ENCODE peak calls at places on chromosome 18, in ten cellular contexts. F is PC-9, E is mesenchymal stem cell, U is mammary epithelial cell, I is SJSA1, C is K562, G is neural progenitor cell, J is spleen, Q is right cardiac atrium, D is body of pancreas. Y is an unnamed sample.

GRCh38 chr18:79952996-79953559 is 1.6 kb upstream of the SLC66A2 start:
- DNase-seq in F (no peak), E (peak), U (no peak), I (no peak), C (no peak), G (peak), J (peak), Q (no peak), D (peak), Y (no peak)

GRCh38 chr18:51666717-51667320 is 469.3 kb upstream of the MEX3C start:
- DNase-seq in F (no peak), E (no peak), U (no peak), I (no peak), C (no peak), G (peak), J (no peak), Q (peak), D (no peak), Y (no peak)

GRCh38 chr18:46408334-46408987 is 248.6 kb downstream of the LOXHD1 start:
- DNase-seq in F (no peak), E (no peak), U (no peak), I (no peak), C (peak), G (peak), J (no peak), Q (no peak), D (no peak), Y (no peak)

GRCh38 chr18:62715829-62716678 is 713 bp downstream of the PHLPP1 start:
- DNase-seq in F (peak), E (peak), U (peak), I (peak), C (peak), G (peak), J (peak), Q (peak), D (peak), Y (no peak)

GRCh38 chr18:42544901-42545300 is 570.6 kb downstream of the RIT2 start:
- DNase-seq in F (no peak), E (no peak), U (no peak), I (no peak), C (no peak), G (no peak), J (no peak), Q (no peak), D (no peak), Y (no peak)

GRCh38 chr18:62490967-62491366 is 31.9 kb upstream of the ZCCHC2 start:
- DNase-seq in F (no peak), E (no peak), U (no peak), I (no peak), C (no peak), G (no peak), J (no peak), Q (no peak), D (no peak), Y (no peak)

GRCh38 chr18:75321431-75321830 is 106.1 kb downstream of the SMIM21 start:
- DNase-seq in F (no peak), E (no peak), U (no peak), I (no peak), C (no peak), G (no peak), J (no peak), Q (no peak), D (no peak), Y (no peak)

GRCh38 chr18:12656671-12657047 is 1.2 kb downstream of the SPIRE1 start:
- DNase-seq in F (no peak), E (peak), U (peak), I (no peak), C (no peak), G (no peak), J (no peak), Q (no peak), D (no peak), Y (no peak)

GRCh38 chr18:58097127-58097906 is 53.3 kb downstream of the NEDD4L start:
- DNase-seq in F (no peak), E (no peak), U (no peak), I (peak), C (no peak), G (no peak), J (no peak), Q (no peak), D (no peak), Y (no peak)

GRCh38 chr18:53560546-53560945 is 663.9 kb downstream of the MBD2 start:
- DNase-seq in F (no peak), E (no peak), U (no peak), I (no peak), C (no peak), G (no peak), J (no peak), Q (no peak), D (no peak), Y (no peak)

GRCh38 chr18:40935423-40935822 is 1019.6 kb upstream of the PIK3C3 start:
- DNase-seq in F (no peak), E (peak), U (peak), I (peak), C (peak), G (peak), J (no peak), Q (no peak), D (no peak), Y (no peak)

GRCh38 chr18:13501896-13502295 is 224.5 kb downstream of the FAM210A start:
- DNase-seq in F (no peak), E (no peak), U (no peak), I (no peak), C (no peak), G (no peak), J (no peak), Q (no peak), D (no peak), Y (no peak)

GRCh38 chr18:48161201-48161910 is 230.9 kb upstream of the SMAD2 start:
- DNase-seq in F (peak), E (peak), U (peak), I (peak), C (peak), G (peak), J (peak), Q (peak), D (peak), Y (no peak)

DNA sequence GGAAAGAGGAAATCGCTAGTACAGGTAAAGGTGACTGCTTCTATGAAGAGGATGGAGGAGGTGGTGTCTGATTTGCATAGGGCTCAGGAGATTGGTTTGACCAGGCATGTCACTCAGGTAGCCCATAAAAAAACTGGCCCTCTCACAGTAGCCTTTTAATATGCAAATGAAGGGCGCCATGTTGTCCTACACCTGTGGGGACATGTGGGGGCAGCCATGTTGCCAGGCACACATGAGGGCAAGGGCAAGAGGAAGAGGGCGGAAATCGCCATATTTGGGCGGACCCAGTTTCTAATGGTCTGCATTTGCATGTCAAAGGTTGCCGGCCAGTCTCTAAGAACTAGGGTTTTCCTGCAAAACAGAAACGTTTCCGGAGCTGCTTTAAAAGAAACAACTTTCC is 1330.6 kb downstream of the DSC3 start:
- DNase-seq in F (no peak), E (no peak), U (no peak), I (no peak), C (no peak), G (no peak), J (no peak), Q (no peak), D (no peak), Y (no peak)
- H3K27ac ChIP-seq in F (no peak), E (no peak), U (no peak), I (no peak), C (no peak), G (no peak), J (no peak), Q (no peak), D (no peak), Y (no peak)

GRCh38 chr18:76557026-76557575 is 62.1 kb upstream of the ZNF516 start:
- DNase-seq in F (no peak), E (peak), U (no peak), I (no peak), C (no peak), G (no peak), J (no peak), Q (no peak), D (no peak), Y (no peak)

GRCh38 chr18:76564117-76564516 is 69.1 kb upstream of the ZNF516 start:
- DNase-seq in F (no peak), E (peak), U (peak), I (peak), C (no peak), G (no peak), J (no peak), Q (no peak), D (no peak), Y (peak)

GRCh38 chr18:76554788-76555187 is 59.7 kb upstream of the ZNF516 start:
- DNase-seq in F (no peak), E (peak), U (no peak), I (no peak), C (no peak), G (no peak), J (no peak), Q (no peak), D (no peak), Y (no peak)

GRCh38 chr18:76562286-76562840 is 67.3 kb upstream of the ZNF516 start:
- DNase-seq in F (no peak), E (no peak), U (no peak), I (no peak), C (peak), G (no peak), J (no peak), Q (no peak), D (no peak), Y (no peak)

GRCh38 chr18:76558881-76559667 is 64.0 kb upstream of the ZNF516 start:
- DNase-seq in F (peak), E (peak), U (peak), I (no peak), C (no peak), G (no peak), J (no peak), Q (no peak), D (no peak), Y (peak)
- H3K27ac ChIP-seq in F (peak), E (no peak), U (peak), I (no peak), C (no peak), G (no peak), J (no peak), Q (no peak), D (no peak), Y (peak)

GRCh38 chr18:36169938-36170337 is 17.4 kb upstream of the MOCOS start:
- DNase-seq in F (no peak), E (no peak), U (no peak), I (no peak), C (no peak), G (no peak), J (no peak), Q (no peak), D (no peak), Y (no peak)

GRCh38 chr18:36162981-36163380 is 24.3 kb upstream of the MOCOS start:
- DNase-seq in F (no peak), E (no peak), U (no peak), I (no peak), C (no peak), G (no peak), J (no peak), Q (no peak), D (no peak), Y (no peak)

DNA sequence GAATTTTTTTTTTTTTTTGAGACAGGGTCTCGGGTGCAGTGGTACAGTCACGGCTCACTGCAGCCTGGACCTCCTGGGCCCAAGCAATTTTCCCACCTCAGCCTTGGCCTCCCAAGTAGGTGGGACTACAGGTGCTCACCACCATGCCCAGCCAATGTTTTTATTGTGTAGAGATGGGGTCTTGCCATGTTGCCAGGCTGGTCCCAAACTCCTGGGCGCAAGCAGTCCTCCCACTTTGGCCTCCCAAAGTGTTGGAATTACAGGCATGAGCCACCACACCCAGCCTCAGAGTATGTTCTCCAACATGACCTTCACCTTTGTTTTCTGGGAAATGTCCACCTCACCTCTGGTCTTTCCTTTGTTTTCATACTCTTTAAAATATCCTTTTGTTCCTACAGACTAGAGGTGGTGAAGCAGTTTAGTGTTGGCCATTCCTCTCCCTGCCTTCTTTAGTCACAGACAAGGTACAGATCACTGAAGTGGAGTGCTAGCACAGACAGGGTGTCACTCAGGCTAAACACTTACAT is 19.5 kb upstream of the MOCOS start:
- DNase-seq in F (no peak), E (no peak), U (no peak), I (no peak), C (no peak), G (no peak), J (no peak), Q (no peak), D (no peak), Y (no peak)
- H3K27ac ChIP-seq in F (no peak), E (no peak), U (no peak), I (no peak), C (no peak), G (no peak), J (no peak), Q (no peak), D (no peak), Y (no peak)

DNA sequence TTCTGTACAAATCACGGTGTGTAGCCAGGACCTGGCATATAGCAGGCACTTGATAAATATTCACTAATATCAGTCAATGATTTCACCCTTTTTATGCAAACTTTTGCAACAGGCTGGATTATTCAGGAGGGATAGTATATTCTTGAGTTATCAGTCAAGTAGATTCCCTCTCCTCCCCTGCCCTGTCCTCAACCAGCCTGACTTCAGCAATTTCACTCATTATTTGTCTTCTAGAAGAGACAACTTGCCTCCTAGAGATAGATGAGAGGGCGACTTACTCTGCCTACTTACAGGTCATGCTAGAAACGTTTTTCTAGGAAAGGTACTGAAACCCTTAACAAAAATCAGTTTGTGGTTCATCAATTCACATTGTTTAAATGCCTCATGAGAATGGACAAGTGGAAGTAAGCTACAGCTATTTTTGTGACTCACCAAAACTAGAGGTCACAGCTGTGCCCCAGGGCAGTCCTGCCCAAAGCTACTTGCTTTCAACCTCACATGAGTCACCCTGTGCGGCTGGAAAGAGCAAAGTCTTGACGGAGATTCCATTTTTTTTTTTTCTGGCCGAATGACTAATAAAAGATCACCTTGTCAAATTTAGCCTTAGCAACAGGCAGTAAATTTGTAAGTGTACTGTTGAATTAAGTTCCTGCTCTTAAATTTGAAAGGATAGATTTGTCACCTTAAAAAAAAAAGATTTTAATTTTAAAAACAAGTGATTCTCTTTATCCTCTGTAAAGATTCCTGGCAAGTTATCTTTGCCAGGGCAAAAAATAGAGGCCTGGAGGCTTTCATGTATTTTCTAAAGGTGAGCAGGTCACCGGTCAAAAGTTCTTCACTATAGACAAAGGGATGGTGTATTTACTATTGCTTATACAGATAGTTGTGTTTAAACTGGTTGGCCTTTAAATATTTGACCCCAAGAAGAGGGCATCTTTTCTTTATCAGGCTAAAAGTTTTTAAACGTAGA is 109.0 kb upstream of the SLC35G4 start:
- DNase-seq in F (peak), E (peak), U (peak), I (peak), C (no peak), G (no peak), J (no peak), Q (no peak), D (no peak), Y (peak)
- H3K27ac ChIP-seq in F (no peak), E (peak), U (peak), I (peak), C (no peak), G (no peak), J (no peak), Q (no peak), D (no peak), Y (no peak)

GRCh38 chr18:56869189-56869777 is 218.1 kb downstream of the WDR7 start:
- DNase-seq in F (no peak), E (peak), U (peak), I (peak), C (peak), G (peak), J (no peak), Q (no peak), D (peak), Y (no peak)

GRCh38 chr18:56878712-56879111 is 227.6 kb downstream of the WDR7 start:
- DNase-seq in F (no peak), E (no peak), U (no peak), I (no peak), C (no peak), G (no peak), J (no peak), Q (no peak), D (no peak), Y (no peak)

GRCh38 chr18:56872140-56872539 is 221.0 kb downstream of the WDR7 start:
- DNase-seq in F (no peak), E (no peak), U (no peak), I (no peak), C (no peak), G (no peak), J (no peak), Q (no peak), D (no peak), Y (no peak)

GRCh38 chr18:56870982-56871381 is 219.8 kb downstream of the WDR7 start:
- DNase-seq in F (no peak), E (no peak), U (no peak), I (no peak), C (no peak), G (no peak), J (no peak), Q (no peak), D (no peak), Y (no peak)

GRCh38 chr18:56873441-56874140 is 222.4 kb downstream of the WDR7 start:
- DNase-seq in F (no peak), E (no peak), U (no peak), I (peak), C (no peak), G (peak), J (no peak), Q (no peak), D (no peak), Y (no peak)
- H3K27ac ChIP-seq in F (no peak), E (no peak), U (no peak), I (no peak), C (no peak), G (peak), J (no peak), Q (no peak), D (no peak), Y (no peak)